ENCODE peak calls at places on chromosome 15, in seven cellular contexts. U, D, X, W, N, S and G are unnamed samples.
A peak's percentile ranks its signal among the peaks of the same experiment; 100 is the strongest.

GRCh38 chr15:37253877-37254276 is 153.5 kb upstream of the MEIS2 start:
- DNase-seq in U (peak; percentile 3), D (no peak), X (no peak), W (no peak), N (no peak), S (no peak), G (no peak)

GRCh38 chr15:26102988-26103387 is 239.9 kb upstream of the ATP10A start:
- DNase-seq in U (no peak), D (no peak), X (no peak), W (no peak), N (no peak), S (no peak), G (no peak)

GRCh38 chr15:28105224-28105791 is 6.2 kb upstream of the OCA2 start:
- DNase-seq in U (no peak), D (no peak), X (no peak), W (no peak), N (no peak), S (no peak), G (no peak)

GRCh38 chr15:28101983-28102441 is 2.9 kb upstream of the OCA2 start:
- DNase-seq in U (no peak), D (no peak), X (no peak), W (no peak), N (no peak), S (no peak), G (no peak)

GRCh38 chr15:22786868-22787698 is 639 bp downstream of the NIPA1 start:
- DNase-seq in U (peak; percentile 49), D (no peak), X (no peak), W (no peak), N (peak; percentile 28), S (peak; percentile 32), G (no peak)

GRCh38 chr15:29106551-29107290 is 162.9 kb downstream of the NSMCE3 start:
- DNase-seq in U (no peak), D (no peak), X (no peak), W (no peak), N (no peak), S (no peak), G (no peak)

GRCh38 chr15:79981861-79982455 is 11.0 kb upstream of the BCL2A1 start:
- DNase-seq in U (no peak), D (no peak), X (no peak), W (peak; percentile 39), N (no peak), S (peak; percentile 47), G (no peak)

GRCh38 chr15:93312891-93313486 is 224.0 kb upstream of the RGMA start:
- DNase-seq in U (no peak), D (no peak), X (no peak), W (no peak), N (no peak), S (no peak), G (no peak)

GRCh38 chr15:51044037-51044712 is 50.5 kb downstream of the TNFAIP8L3 start:
- DNase-seq in U (no peak), D (no peak), X (no peak), W (no peak), N (no peak), S (no peak), G (no peak)

GRCh38 chr15:91224750-91225380 is 124.8 kb downstream of the SV2B start:
- DNase-seq in U (peak; percentile 29), D (no peak), X (no peak), W (no peak), N (peak; percentile 68), S (no peak), G (no peak)

GRCh38 chr15:66995257-66995656 is 70.1 kb upstream of the SMAD3 start:
- DNase-seq in U (peak; percentile 53), D (no peak), X (no peak), W (peak; percentile 10), N (no peak), S (no peak), G (no peak)

GRCh38 chr15:96344120-96344705 is 13.7 kb downstream of the NR2F2 start:
- DNase-seq in U (no peak), D (no peak), X (no peak), W (peak; percentile 42), N (no peak), S (no peak), G (no peak)

GRCh38 chr15:75178171-75178937 is 23.3 kb upstream of the C15orf39 start:
- DNase-seq in U (no peak), D (no peak), X (no peak), W (no peak), N (no peak), S (no peak), G (no peak)

GRCh38 chr15:101446527-101447167 is 42.9 kb downstream of the PCSK6 start:
- DNase-seq in U (no peak), D (no peak), X (no peak), W (no peak), N (peak; percentile 55), S (no peak), G (no peak)